ENCODE peak calls at places on chromosomes 5 and 9, in seven cellular contexts. V is PC-3, E is A549, K is adipocyte, J is K562, T is ovary, M is endothelial cell of umbilical vein. Q is an unnamed sample. For H3K4me1 and H3K9me3, the result is how much of the 10 kb centered on the place peaks cover.

GRCh38 chr5:107195996-107196395 is 474.7 kb downstream of the EFNA5 start:
- DNase-seq in V (no peak), E (no peak), K (no peak), J (no peak), T (no peak), M (no peak), Q (no peak)

GRCh38 chr9:97803167-97804058 is 49.6 kb upstream of the FOXE1 start:
- DNase-seq in V (peak), E (peak), K (peak), J (peak), T (peak), M (peak), Q (peak)

GRCh38 chr5:69305512-69305911 is 27.1 kb downstream of the CCDC125 start:
- DNase-seq in V (no peak), E (no peak), K (no peak), J (peak), T (no peak), M (no peak), Q (no peak)

GRCh38 chr5:16754621-16755020 is 137.8 kb upstream of the RETREG1 start:
- DNase-seq in V (no peak), E (no peak), K (no peak), J (no peak), T (no peak), M (no peak), Q (no peak)

GRCh38 chr5:166251786-166252185 is 2039.7 kb upstream of the WWC1 start:
- DNase-seq in V (peak), E (no peak), K (no peak), J (no peak), T (no peak), M (no peak), Q (no peak)

GRCh38 chr9:126516936-126517750 is 96.6 kb upstream of the LMX1B start:
- DNase-seq in V (peak), E (peak), K (peak), J (no peak), T (no peak), M (peak), Q (peak)

GRCh38 chr5:61431923-61432620 is 100.0 kb downstream of the ZSWIM6 start:
- DNase-seq in V (no peak), E (no peak), K (peak), J (no peak), T (peak), M (no peak), Q (no peak)

GRCh38 chr9:38278931-38279532 is 113.5 kb upstream of the ALDH1B1 start:
- DNase-seq in V (no peak), E (no peak), K (no peak), J (no peak), T (no peak), M (no peak), Q (peak)

DNA sequence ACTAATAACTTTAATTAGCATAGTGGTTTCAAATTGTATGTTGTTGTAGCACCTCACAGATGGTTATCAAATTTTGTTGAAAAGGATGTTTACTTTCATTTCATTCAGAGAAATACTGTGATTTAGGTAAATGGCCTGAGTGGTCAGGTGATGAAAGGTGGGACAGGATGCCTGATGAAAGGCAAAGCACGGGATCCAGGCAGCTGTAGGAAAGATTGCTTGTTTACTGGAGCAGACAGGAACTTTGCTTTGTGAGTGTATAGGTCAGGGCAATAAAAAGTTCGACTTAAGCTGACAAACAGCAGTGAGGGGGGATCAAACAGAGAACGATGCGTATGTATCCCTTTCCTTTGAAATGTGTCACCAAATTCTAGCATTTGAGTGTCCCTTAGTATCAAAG is 19.0 kb downstream of the KIAA1958 start:
- DNase-seq in V (no peak), E (no peak), K (no peak), J (no peak), T (no peak), M (no peak), Q (peak)
- H3K4me3 ChIP-seq in V (no peak), E (no peak), K (no peak), J (no peak), T (no peak), M (no peak), Q (no peak)

DNA sequence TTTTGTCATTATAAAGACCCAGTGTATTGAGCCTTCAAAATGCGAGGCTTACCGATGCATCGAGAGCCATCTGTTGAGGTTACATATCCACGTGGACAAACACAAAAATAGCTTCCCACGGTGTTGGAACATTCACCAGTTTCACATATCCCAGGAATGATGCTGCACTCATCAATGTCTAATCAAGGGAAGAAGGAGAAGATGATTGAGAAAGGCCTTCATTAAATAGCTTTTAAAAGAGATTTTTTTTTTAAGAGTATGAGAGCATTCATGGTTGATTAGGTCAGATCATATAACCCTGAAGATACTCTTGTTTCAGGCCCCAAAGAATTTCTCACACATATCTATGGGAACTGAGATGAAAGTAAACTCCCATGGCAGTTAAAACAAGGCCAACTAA is 129.4 kb downstream of the FBN2 start:
- DNase-seq in V (no peak), E (no peak), K (no peak), J (no peak), T (no peak), M (no peak), Q (no peak)
- H3K4me1 ChIP-seq in V (under half), E (under half), K (half or more), J (under half), T (under half), M (under half), Q (under half)

GRCh38 chr9:134210908-134211810 is 46.8 kb upstream of the RNU6ATAC start:
- DNase-seq in V (no peak), E (no peak), K (no peak), J (no peak), T (peak), M (no peak), Q (no peak)

GRCh38 chr9:134210511-134210907 is 46.1 kb upstream of the RNU6ATAC start:
- DNase-seq in V (no peak), E (no peak), K (no peak), J (no peak), T (peak), M (no peak), Q (no peak)

GRCh38 chr9:134213508-134214394 is 49.4 kb upstream of the RNU6ATAC start:
- DNase-seq in V (no peak), E (no peak), K (no peak), J (no peak), T (peak), M (no peak), Q (no peak)

GRCh38 chr9:134212809-134213507 is 48.6 kb upstream of the RNU6ATAC start:
- DNase-seq in V (no peak), E (no peak), K (no peak), J (no peak), T (no peak), M (no peak), Q (no peak)

GRCh38 chr9:134211811-134212460 is 47.6 kb upstream of the RNU6ATAC start:
- DNase-seq in V (no peak), E (no peak), K (no peak), J (no peak), T (peak), M (no peak), Q (no peak)
- H3K9me3 ChIP-seq in V (under half), E (under half), K (under half), J (under half), T (under half), M (under half), Q (under half)

GRCh38 chr9:124017929-124018730 is 6.6 kb downstream of the LHX2 start:
- DNase-seq in V (no peak), E (no peak), K (no peak), J (no peak), T (no peak), M (no peak), Q (no peak)
- H3K4me3 ChIP-seq in V (no peak), E (no peak), K (peak), J (no peak), T (no peak), M (no peak), Q (no peak)

GRCh38 chr5:142201471-142201887 is 92.9 kb downstream of the NDFIP1 start:
- DNase-seq in V (peak), E (no peak), K (peak), J (no peak), T (no peak), M (peak), Q (no peak)

GRCh38 chr5:142197098-142197497 is 88.5 kb downstream of the NDFIP1 start:
- DNase-seq in V (no peak), E (no peak), K (no peak), J (no peak), T (no peak), M (peak), Q (no peak)

GRCh38 chr5:142202282-142202681 is 93.7 kb downstream of the NDFIP1 start:
- DNase-seq in V (no peak), E (no peak), K (no peak), J (no peak), T (no peak), M (peak), Q (no peak)

GRCh38 chr5:142199388-142199787 is 90.8 kb downstream of the NDFIP1 start:
- DNase-seq in V (no peak), E (no peak), K (no peak), J (no peak), T (no peak), M (no peak), Q (no peak)

GRCh38 chr5:142200387-142200786 is 91.8 kb downstream of the NDFIP1 start:
- DNase-seq in V (no peak), E (no peak), K (no peak), J (no peak), T (no peak), M (no peak), Q (no peak)
- H3K4me1 ChIP-seq in V (under half), E (under half), K (under half), J (under half), T (under half), M (under half), Q (under half)

DNA sequence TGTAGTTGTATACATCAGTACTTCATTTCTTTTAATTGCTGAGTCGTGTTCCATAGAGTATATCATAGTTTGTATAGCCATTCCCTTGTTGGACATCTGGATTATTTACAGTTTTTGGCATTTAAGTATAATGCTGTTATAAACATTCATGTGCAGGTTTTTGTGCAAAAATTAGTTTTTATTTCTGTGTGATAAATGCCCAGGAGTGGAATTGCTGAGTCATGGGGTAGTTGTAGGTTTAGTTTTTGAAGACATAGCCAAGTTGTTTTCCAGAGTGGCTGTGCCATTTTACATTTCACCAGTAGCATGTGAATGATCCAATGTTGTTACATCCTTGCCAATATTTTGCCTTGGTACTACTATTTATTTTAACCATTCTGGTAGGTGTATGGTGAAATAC is 12.5 kb downstream of the ZNF354B start:
- DNase-seq in V (no peak), E (no peak), K (no peak), J (no peak), T (no peak), M (no peak), Q (no peak)
- H3K9me3 ChIP-seq in V (under half), E (half or more), K (half or more), J (under half), T (under half), M (under half), Q (under half)

DNA sequence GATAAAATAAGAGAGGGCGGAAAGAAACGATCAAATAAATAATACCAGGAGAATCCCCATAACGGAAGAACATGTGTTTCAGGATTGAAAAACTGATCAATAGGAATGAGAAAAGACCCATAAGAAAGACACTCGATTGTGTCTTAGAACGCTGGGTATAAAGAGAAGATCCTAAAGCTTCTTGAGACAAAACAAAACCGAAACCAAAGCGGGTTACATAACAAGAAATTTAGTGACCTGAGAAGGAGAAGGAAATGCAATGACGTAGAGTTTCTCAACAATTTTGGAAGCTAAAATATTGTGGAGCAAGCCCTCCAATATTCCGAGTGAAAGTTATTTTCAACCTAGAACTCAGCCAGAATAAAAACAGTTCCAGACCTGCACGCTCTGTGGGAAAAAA is 81.8 kb upstream of the FREM1 start:
- DNase-seq in V (no peak), E (no peak), K (no peak), J (peak), T (no peak), M (no peak), Q (peak)
- H3K4me3 ChIP-seq in V (no peak), E (no peak), K (peak), J (peak), T (no peak), M (no peak), Q (no peak)

GRCh38 chr5:149822310-149822709 is 92.2 kb downstream of the PPARGC1B start:
- DNase-seq in V (no peak), E (no peak), K (no peak), J (no peak), T (no peak), M (no peak), Q (no peak)
- H3K4me1 ChIP-seq in V (under half), E (under half), K (under half), J (under half), T (under half), M (under half), Q (under half)

Q was measured in small intestine.